ENCODE peak calls at places on chromosomes 3 and 15, in six cellular contexts. G is brain microvascular endothelial cell, Y is ovary, Q is WERI-Rb-1, W is GM12864, X is IMR-90. K is an unnamed sample.
A peak's percentile ranks its signal among the peaks of the same experiment; 100 is the strongest.

GRCh38 chr3:8778475-8778874 is 9.1 kb upstream of the OXTR start:
- DNase-seq in Y (no peak), Q (no peak), X (peak; percentile 24), G (no peak), W (no peak), K (no peak)

GRCh38 chr3:23950303-23950702 is 5.2 kb downstream of the NR1D2 start:
- DNase-seq in G (no peak), Q (no peak), W (no peak), Y (no peak), X (no peak), K (no peak)

GRCh38 chr3:25155696-25156471 is 272.2 kb upstream of the RARB start:
- DNase-seq in G (peak; percentile 36), W (no peak), X (no peak), Q (no peak), Y (no peak), K (peak; percentile 17)

GRCh38 chr15:39159833-39160232 is 421.0 kb upstream of the THBS1 start:
- DNase-seq in X (no peak), G (no peak), W (no peak), Q (no peak), Y (no peak), K (no peak)

GRCh38 chr3:175410251-175410650 is 551.1 kb downstream of the NAALADL2 start:
- DNase-seq in Q (no peak), X (peak; percentile 89), G (no peak), W (no peak), Y (no peak), K (peak; percentile 68)

GRCh38 chr15:36430721-36431265 is 148.6 kb upstream of the CDIN1 start:
- DNase-seq in W (no peak), X (peak; percentile 34), G (no peak), Y (no peak), Q (no peak), K (no peak)

GRCh38 chr15:30992073-30992363 is 590 bp upstream of the MTMR10 start:
- DNase-seq in X (no peak), Q (no peak), Y (no peak), W (no peak), G (no peak), K (no peak)

GRCh38 chr3:141858312-141858711 is 18.1 kb upstream of the ATP1B3 start:
- DNase-seq in W (no peak), X (no peak), Q (no peak), G (no peak), Y (no peak), K (no peak)

GRCh38 chr3:102532901-102533300 is 98.1 kb downstream of the ZPLD1 start:
- DNase-seq in W (no peak), Q (no peak), Y (no peak), X (peak; percentile 4), G (peak; percentile 24), K (no peak)

GRCh38 chr3:138367912-138368311 is 19.5 kb downstream of the MRAS start:
- DNase-seq in X (peak; percentile 23), Y (peak; percentile 47), Q (no peak), G (no peak), W (no peak), K (no peak)

GRCh38 chr15:58438956-58439355 is 7.2 kb downstream of the LIPC start:
- DNase-seq in G (peak; percentile 36), Q (peak; percentile 70), W (no peak), Y (peak; percentile 15), X (peak; percentile 46), K (no peak)

GRCh38 chr15:74176262-74177208 is 3.0 kb downstream of the ISLR start:
- DNase-seq in X (no peak), Q (peak; percentile 60), Y (peak; percentile 8), W (no peak), G (no peak), K (no peak)

GRCh38 chr3:55180936-55181535 is 253.2 kb upstream of the LRTM1 start:
- DNase-seq in Y (no peak), G (peak; percentile 51), X (no peak), Q (peak; percentile 17), W (no peak), K (no peak)

GRCh38 chr3:172138792-172139507 is 99.6 kb downstream of the FNDC3B start:
- DNase-seq in Q (no peak), X (peak; percentile 40), W (no peak), Y (no peak), G (peak; percentile 65), K (no peak)

GRCh38 chr15:32872606-32873291 is 154.9 kb downstream of the GREM1 start:
- DNase-seq in Q (no peak), Y (peak; percentile 45), X (peak; percentile 96), W (no peak), G (no peak), K (no peak)

GRCh38 chr3:107683447-107683846 is 160.7 kb downstream of the BBX start:
- DNase-seq in G (no peak), W (no peak), X (peak; percentile 63), Q (no peak), Y (no peak), K (no peak)

GRCh38 chr15:83243634-83244033 is 36.0 kb upstream of the HDGFL3 start:
- DNase-seq in Y (no peak), W (no peak), G (no peak), Q (no peak), X (no peak), K (no peak)

GRCh38 chr15:57031605-57032004 is 113.2 kb downstream of the TCF12 start:
- DNase-seq in Q (no peak), Y (peak; percentile 33), X (peak; percentile 76), G (peak; percentile 67), W (no peak), K (no peak)

GRCh38 chr3:188468196-188468595 is 314.2 kb downstream of the LPP start:
- DNase-seq in X (no peak), G (no peak), W (no peak), Q (no peak), Y (no peak), K (no peak)

GRCh38 chr15:66138096-66138783 is 115.3 kb downstream of the MEGF11 start:
- DNase-seq in Q (no peak), G (no peak), W (no peak), Y (peak; percentile 57), X (no peak), K (no peak)

GRCh38 chr3:97996988-97997387 is 24.8 kb upstream of the RIOX2 start:
- DNase-seq in Y (no peak), W (no peak), Q (no peak), G (no peak), X (no peak), K (no peak)

GRCh38 chr3:17136251-17136721 is 251.5 kb downstream of the PLCL2 start:
- DNase-seq in Y (peak; percentile 58), Q (peak; percentile 93), G (no peak), X (no peak), W (no peak), K (no peak)

DNA sequence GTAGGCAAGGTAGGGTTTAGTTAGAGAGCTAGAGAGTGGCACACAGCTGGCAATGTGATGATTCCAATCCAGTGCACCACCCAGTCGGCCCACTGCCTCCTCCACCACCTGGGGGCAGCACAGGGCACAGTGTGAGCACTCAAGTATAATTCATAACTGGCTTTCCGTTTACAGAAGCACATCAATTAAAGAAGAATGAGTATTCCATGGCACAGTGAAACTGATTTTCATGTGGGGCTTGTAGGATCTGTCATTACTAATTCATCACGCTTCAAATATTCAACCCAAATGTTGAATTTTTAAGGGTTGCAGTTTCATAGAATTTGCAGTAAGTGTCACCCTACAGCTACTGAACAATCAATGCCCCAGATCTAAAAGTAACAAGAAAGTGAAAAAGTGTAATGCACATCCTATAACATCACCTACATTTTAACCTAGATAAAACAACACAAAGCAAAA is 149.9 kb downstream of the IGSF11 start:
- DNase-seq in Y (peak; percentile 67), G (peak; percentile 46), Q (peak; percentile 63), X (peak; percentile 33), W (peak; percentile 13), K (no peak)
- TF ChIP-seq CTCF in Y (peak; percentile 77), G (peak; percentile 97), Q (peak; percentile 88), X (peak; percentile 70), W (peak; percentile 92), K (peak; percentile 95)

DNA sequence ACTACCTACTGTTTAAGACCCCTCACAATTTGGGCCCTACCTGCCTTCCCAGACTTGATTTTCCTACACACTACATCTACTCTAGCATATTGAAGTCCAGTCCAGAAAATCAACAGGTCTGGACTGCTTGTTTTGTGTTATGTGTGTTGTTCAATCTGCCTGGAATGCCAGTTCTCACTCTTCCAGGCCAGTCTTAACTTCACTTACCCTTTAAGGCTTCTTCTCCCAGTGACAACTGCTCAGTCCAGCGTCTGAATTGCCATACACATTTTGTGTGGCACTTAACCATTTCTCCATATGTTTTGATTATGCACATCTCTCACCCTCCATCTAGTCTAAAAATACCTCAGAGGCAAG is 1.1 kb downstream of the TICRR start:
- DNase-seq in X (peak; percentile 9), W (no peak), G (no peak), Y (no peak), Q (no peak), K (no peak)
- H3K4me3 ChIP-seq in X (peak overlapping the region; percentile 50), W (peak overlapping the region; percentile 86), G (peak overlapping the region; percentile 86), Y (no peak overlapping the region), Q (peak overlapping the region; percentile 86), K (peak overlapping the region; percentile 74)

DNA sequence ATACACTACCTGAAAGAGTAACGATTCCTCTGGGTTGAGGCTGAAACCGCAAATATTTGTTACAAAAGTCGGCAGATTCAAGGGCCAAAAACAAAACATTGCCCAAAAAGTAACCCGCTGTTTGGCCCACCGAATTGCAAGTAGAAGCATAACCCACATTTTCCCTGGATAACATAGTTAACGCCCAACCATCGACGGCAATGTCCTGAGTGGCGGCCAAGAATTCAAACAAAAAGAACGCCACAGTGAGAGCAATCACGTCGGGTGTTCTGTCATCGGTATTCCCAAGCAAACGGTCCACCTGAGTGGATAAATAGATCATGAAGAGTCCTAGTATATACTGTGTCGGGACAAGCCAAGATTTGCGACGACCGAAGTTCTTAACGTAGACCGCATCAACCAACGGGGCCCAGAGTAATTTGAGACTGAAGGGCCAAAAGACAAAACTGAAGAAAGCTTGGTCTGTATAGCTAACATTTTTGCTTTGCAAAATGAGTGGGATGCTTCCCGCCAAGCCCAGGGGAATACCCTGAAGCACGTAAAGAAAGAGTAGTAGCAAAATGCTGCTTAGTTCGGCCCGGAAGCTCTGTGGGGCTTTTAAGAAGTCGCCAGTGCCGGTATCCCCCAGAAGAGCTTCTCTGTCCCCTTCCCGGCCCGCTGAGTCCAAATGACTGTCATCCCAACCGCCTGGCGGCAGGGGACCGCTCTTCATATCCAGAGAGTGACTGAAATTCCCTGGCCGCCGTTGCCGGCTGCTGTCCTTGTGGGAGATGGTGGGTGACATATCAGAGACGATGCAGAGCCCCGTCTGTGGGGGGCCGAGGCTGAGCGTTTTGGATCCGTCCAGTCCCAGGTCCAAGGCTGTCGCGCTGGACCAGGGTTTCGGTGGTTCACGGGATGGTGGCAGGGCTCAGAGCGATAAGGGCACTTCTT is 747 bp downstream of the SLC33A1 start:
- DNase-seq in X (peak; percentile 7), Y (peak; percentile 13), Q (peak; percentile 35), G (no peak), W (no peak), K (no peak)
- TF ChIP-seq CTCF in X (no peak), Y (no peak), Q (no peak), G (no peak), W (no peak), K (no peak)

GRCh38 chr3:27536451-27536850 is 52.3 kb upstream of the SLC4A7 start:
- DNase-seq in Y (no peak), W (no peak), X (no peak), Q (no peak), G (no peak), K (no peak)

GRCh38 chr3:27532426-27532825 is 48.2 kb upstream of the SLC4A7 start:
- DNase-seq in G (no peak), Q (no peak), Y (no peak), W (no peak), X (no peak), K (no peak)

GRCh38 chr3:27533718-27534578 is 49.8 kb upstream of the SLC4A7 start:
- DNase-seq in Q (no peak), X (peak; percentile 99), W (peak; percentile 38), G (peak; percentile 97), Y (no peak), K (peak; percentile 98)

GRCh38 chr3:27532931-27533607 is 48.9 kb upstream of the SLC4A7 start:
- DNase-seq in G (no peak), Q (no peak), X (peak; percentile 45), Y (no peak), W (no peak), K (no peak)

GRCh38 chr3:27535809-27536392 is 51.7 kb upstream of the SLC4A7 start:
- DNase-seq in G (no peak), Q (no peak), X (peak; percentile 49), W (no peak), Y (no peak), K (no peak)
- H3K4me3 ChIP-seq in G (no peak overlapping the region), Q (no peak overlapping the region), X (no peak overlapping the region), W (no peak overlapping the region), Y (no peak overlapping the region), K (no peak overlapping the region)

K was measured in AG04449.